ENCODE peak calls at places on chromosome 1, in six cellular contexts. Q is NAMALWA, V is GM04504, P is M059J, R is foreskin fibroblast, N is kidney tubule cell. I is an unnamed sample.

GRCh38 chr1:9085306-9085940 is 16.0 kb upstream of the SLC2A5 start:
- DNase-seq in R (no peak), N (no peak), P (no peak), V (no peak), Q (no peak), I (no peak)

GRCh38 chr1:246566808-246567154 is 525 bp downstream of the CNST start:
- DNase-seq in Q (peak), V (no peak), N (no peak), P (no peak), R (peak), I (peak)

GRCh38 chr1:190858140-190858539 is 380.5 kb upstream of the BRINP3 start:
- DNase-seq in R (no peak), P (no peak), N (no peak), Q (no peak), V (no peak), I (no peak)

GRCh38 chr1:223331301-223331700 is 32.7 kb downstream of the SUSD4 start:
- DNase-seq in R (no peak), Q (no peak), V (no peak), N (no peak), P (peak), I (no peak)

GRCh38 chr1:229272164-229273158 is 1.6 kb downstream of the RAB4A start:
- DNase-seq in V (no peak), N (peak), P (no peak), R (peak), Q (no peak), I (no peak)

GRCh38 chr1:35079003-35079930 is at the start of gene ZMYM1:
- DNase-seq in V (peak), N (peak), P (peak), Q (peak), R (peak), I (peak)

GRCh38 chr1:27000817-27001460 is 7.4 kb downstream of the TRNP1 start:
- DNase-seq in P (peak), V (no peak), Q (no peak), R (peak), N (peak), I (no peak)

GRCh38 chr1:31144442-31144841 is 78.9 kb upstream of the PUM1 start:
- DNase-seq in P (no peak), R (no peak), V (no peak), N (no peak), Q (no peak), I (no peak)

GRCh38 chr1:245255783-245256182 is 101.0 kb downstream of the KIF26B start:
- DNase-seq in V (no peak), Q (no peak), N (peak), P (no peak), R (no peak), I (no peak)

GRCh38 chr1:53340660-53341520 is 13.0 kb upstream of the LRP8 start:
- DNase-seq in P (no peak), N (peak), R (no peak), V (no peak), Q (no peak), I (no peak)

GRCh38 chr1:185450917-185451316 is 133.9 kb upstream of the IVNS1ABP start:
- DNase-seq in N (no peak), R (no peak), P (no peak), V (no peak), Q (no peak), I (no peak)

GRCh38 chr1:108556501-108556900 is 3.4 kb upstream of the EEIG2 start:
- DNase-seq in N (no peak), V (no peak), R (no peak), Q (no peak), P (no peak), I (no peak)

GRCh38 chr1:32246888-32247273 is at the start of gene FAM167B:
- DNase-seq in N (peak), P (peak), V (peak), R (peak), Q (no peak), I (no peak)

GRCh38 chr1:212635141-212635601 is 26.6 kb downstream of the ATF3 start:
- DNase-seq in N (peak), V (no peak), P (peak), R (peak), Q (peak), I (peak)

GRCh38 chr1:7941437-7941793 is 776 bp upstream of the TNFRSF9 start:
- DNase-seq in P (peak), N (peak), R (peak), Q (no peak), V (no peak), I (no peak)

GRCh38 chr1:25771246-25772114 is 28.5 kb upstream of the SELENON start:
- DNase-seq in N (peak), P (peak), Q (no peak), R (no peak), V (no peak), I (peak)

GRCh38 chr1:205237526-205238484 is 10.1 kb downstream of the TMCC2 start:
- DNase-seq in V (no peak), P (no peak), R (no peak), Q (no peak), N (no peak), I (peak)

GRCh38 chr1:113805639-113806038 is 6.6 kb downstream of the RSBN1 start:
- DNase-seq in V (no peak), R (no peak), P (no peak), N (no peak), Q (no peak), I (no peak)

GRCh38 chr1:168371477-168371876 is 90.8 kb downstream of the TBX19 start:
- DNase-seq in Q (no peak), V (no peak), P (no peak), N (no peak), R (no peak), I (no peak)

GRCh38 chr1:59686170-59686569 is 128.6 kb upstream of the HOOK1 start:
- DNase-seq in Q (no peak), P (no peak), R (no peak), N (no peak), V (no peak), I (no peak)

GRCh38 chr1:235545294-235545930 is 41.2 kb upstream of the B3GALNT2 start:
- DNase-seq in N (peak), R (no peak), P (no peak), V (no peak), Q (no peak), I (no peak)

GRCh38 chr1:58592521-58593134 is 15.6 kb upstream of the TACSTD2 start:
- DNase-seq in V (peak), Q (no peak), P (peak), R (peak), N (peak), I (no peak)

GRCh38 chr1:53417003-53417402 is 42.2 kb upstream of the DMRTB1 start:
- DNase-seq in P (no peak), V (no peak), R (no peak), Q (no peak), N (no peak), I (no peak)

GRCh38 chr1:29055160-29055559 is 68.5 kb downstream of the TMEM200B start:
- DNase-seq in V (no peak), P (peak), N (no peak), R (no peak), Q (no peak), I (no peak)

GRCh38 chr1:31574749-31575372 is 1.5 kb upstream of the TINAGL1 start:
- DNase-seq in V (no peak), Q (no peak), P (peak), R (no peak), N (peak), I (no peak)

GRCh38 chr1:15525043-15525958 is 1.3 kb upstream of the CASP9 start:
- DNase-seq in N (peak), P (peak), R (no peak), V (no peak), Q (peak), I (peak)

GRCh38 chr1:201456499-201457309 is 12.3 kb downstream of the PHLDA3 start:
- DNase-seq in N (peak), P (peak), Q (no peak), V (peak), R (peak), I (no peak)

GRCh38 chr1:16243936-16244649 is 7.1 kb upstream of the CPLANE2 start:
- DNase-seq in P (peak), R (peak), V (peak), Q (peak), N (peak), I (peak)

GRCh38 chr1:230681599-230681998 is 32.3 kb downstream of the AGT start:
- DNase-seq in P (peak), N (peak), Q (no peak), R (peak), V (peak), I (no peak)

GRCh38 chr1:201461193-201461657 is 7.8 kb downstream of the PHLDA3 start:
- DNase-seq in R (peak), N (peak), P (peak), Q (no peak), V (peak), I (no peak)

GRCh38 chr1:25780318-25781129 is 19.5 kb upstream of the SELENON start:
- DNase-seq in Q (no peak), P (no peak), R (peak), N (no peak), V (no peak), I (peak)

GRCh38 chr1:193321242-193321842 is 134.9 kb upstream of the B3GALT2 start:
- DNase-seq in P (peak), Q (no peak), R (no peak), N (peak), V (no peak), I (no peak)

GRCh38 chr1:202158810-202159533 is 1.4 kb downstream of the PTPN7 start:
- DNase-seq in Q (peak), V (no peak), R (no peak), P (no peak), N (no peak), I (peak)

GRCh38 chr1:222589462-222590302 is at the start of gene TAF1A:
- DNase-seq in R (peak), V (peak), P (peak), Q (peak), N (peak), I (peak)

GRCh38 chr1:99170516-99170915 is 93.8 kb upstream of the PLPPR4 start:
- DNase-seq in R (peak), Q (no peak), P (peak), N (peak), V (peak), I (no peak)

GRCh38 chr1:94248956-94249688 is 11.7 kb upstream of the ARHGAP29 start:
- DNase-seq in R (peak), Q (no peak), P (peak), N (peak), V (no peak), I (no peak)

I was measured in RPMI8226.